ENCODE peak calls at places on chromosomes 6 and 20, in six cellular contexts. N is left ventricle myocardium inferior, A is upper lobe of right lung, Y is aorta, R is astrocyte, F is neuronal stem cell. E is an unnamed sample.

GRCh38 chr20:38604873-38605303 is 3.3 kb downstream of the ARHGAP40 start:
- DNase-seq in N (no peak), A (no peak), Y (no peak), R (peak), F (peak), E (no peak)

GRCh38 chr6:42404494-42404893 is 47.2 kb downstream of the TRERF1 start:
- DNase-seq in N (no peak), A (no peak), Y (no peak), R (peak), F (no peak), E (no peak)

GRCh38 chr6:35778437-35778836 is 2.0 kb downstream of the CLPSL2 start:
- DNase-seq in N (no peak), A (peak), Y (no peak), R (no peak), F (no peak), E (no peak)

GRCh38 chr6:53070808-53071207 is 5.6 kb downstream of the FBXO9 start:
- DNase-seq in N (no peak), A (no peak), Y (no peak), R (no peak), F (no peak), E (no peak)

GRCh38 chr6:156720739-156721714 is 56.2 kb upstream of the ARID1B start:
- DNase-seq in N (no peak), A (peak), Y (no peak), R (no peak), F (no peak), E (peak)

GRCh38 chr20:62511915-62512610 is 36.3 kb upstream of the GATA5 start:
- DNase-seq in N (no peak), A (no peak), Y (peak), R (no peak), F (no peak), E (no peak)

GRCh38 chr6:3001773-3002293 is 2.1 kb downstream of the NQO2 start:
- DNase-seq in N (no peak), A (no peak), Y (no peak), R (peak), F (no peak), E (no peak)

GRCh38 chr20:59783020-59784010 is 150.1 kb downstream of the SYCP2 start:
- DNase-seq in N (peak), A (no peak), Y (no peak), R (peak), F (peak), E (no peak)

GRCh38 chr6:89640804-89641203 is 2.3 kb upstream of the LYRM2 start:
- DNase-seq in N (no peak), A (no peak), Y (no peak), R (peak), F (no peak), E (no peak)

GRCh38 chr6:147103641-147104040 is 100.6 kb upstream of the STXBP5 start:
- DNase-seq in N (no peak), A (no peak), Y (no peak), R (no peak), F (no peak), E (no peak)

GRCh38 chr6:149478631-149479314 is 6.0 kb downstream of the ZC3H12D start:
- DNase-seq in N (no peak), A (no peak), Y (no peak), R (no peak), F (no peak), E (no peak)

GRCh38 chr6:149473080-149474052 is 11.4 kb downstream of the ZC3H12D start:
- DNase-seq in N (no peak), A (no peak), Y (no peak), R (no peak), F (no peak), E (no peak)

GRCh38 chr6:149474108-149474935 is 10.5 kb downstream of the ZC3H12D start:
- DNase-seq in N (no peak), A (no peak), Y (no peak), R (no peak), F (no peak), E (no peak)

GRCh38 chr6:149477544-149477943 is 7.3 kb downstream of the ZC3H12D start:
- DNase-seq in N (no peak), A (no peak), Y (no peak), R (no peak), F (no peak), E (no peak)

GRCh38 chr6:149476789-149477455 is 7.9 kb downstream of the ZC3H12D start:
- DNase-seq in N (no peak), A (no peak), Y (no peak), R (no peak), F (no peak), E (no peak)
- H3K27ac ChIP-seq in N (no peak), A (no peak), Y (no peak), R (no peak), F (no peak), E (no peak)

DNA sequence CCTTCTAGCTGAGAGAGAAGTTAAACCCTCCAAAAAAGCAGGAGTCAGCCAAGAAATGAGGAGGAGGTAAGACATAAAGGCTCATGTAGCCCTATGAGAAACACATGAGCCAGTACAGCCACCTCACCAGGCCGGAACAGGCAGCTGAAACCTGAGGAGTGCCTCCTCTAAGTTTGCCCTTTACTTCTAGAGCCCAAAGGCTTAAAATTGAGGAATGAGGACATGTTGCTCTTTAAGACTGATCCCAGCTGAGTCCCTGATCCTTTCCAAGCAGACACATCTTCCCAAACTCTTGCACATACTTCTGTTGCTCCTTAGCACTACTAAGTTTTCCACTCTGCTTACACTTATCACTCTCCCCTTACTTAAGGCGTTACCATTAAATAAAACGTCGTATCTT is 123.9 kb downstream of the OGFRL1 start:
- DNase-seq in N (no peak), A (no peak), Y (no peak), R (no peak), F (no peak), E (no peak)
- H3K27ac ChIP-seq in N (peak), A (peak), Y (peak), R (peak), F (no peak), E (no peak)

GRCh38 chr6:7247828-7248227 is 65.2 kb downstream of the SSR1 start:
- DNase-seq in N (peak), A (no peak), Y (peak), R (no peak), F (no peak), E (no peak)
- H3K27ac ChIP-seq in N (no peak), A (no peak), Y (no peak), R (no peak), F (no peak), E (no peak)

GRCh38 chr20:34983089-34983820 is 27.6 kb downstream of the MYH7B start:
- DNase-seq in N (no peak), A (no peak), Y (peak), R (no peak), F (no peak), E (no peak)

GRCh38 chr20:34985439-34986310 is 30.0 kb downstream of the MYH7B start:
- DNase-seq in N (peak), A (no peak), Y (peak), R (no peak), F (no peak), E (no peak)

GRCh38 chr20:34986311-34987287 is 30.9 kb downstream of the MYH7B start:
- DNase-seq in N (no peak), A (no peak), Y (peak), R (no peak), F (no peak), E (no peak)

GRCh38 chr20:34983995-34984735 is 28.5 kb downstream of the MYH7B start:
- DNase-seq in N (peak), A (no peak), Y (peak), R (no peak), F (no peak), E (no peak)

DNA sequence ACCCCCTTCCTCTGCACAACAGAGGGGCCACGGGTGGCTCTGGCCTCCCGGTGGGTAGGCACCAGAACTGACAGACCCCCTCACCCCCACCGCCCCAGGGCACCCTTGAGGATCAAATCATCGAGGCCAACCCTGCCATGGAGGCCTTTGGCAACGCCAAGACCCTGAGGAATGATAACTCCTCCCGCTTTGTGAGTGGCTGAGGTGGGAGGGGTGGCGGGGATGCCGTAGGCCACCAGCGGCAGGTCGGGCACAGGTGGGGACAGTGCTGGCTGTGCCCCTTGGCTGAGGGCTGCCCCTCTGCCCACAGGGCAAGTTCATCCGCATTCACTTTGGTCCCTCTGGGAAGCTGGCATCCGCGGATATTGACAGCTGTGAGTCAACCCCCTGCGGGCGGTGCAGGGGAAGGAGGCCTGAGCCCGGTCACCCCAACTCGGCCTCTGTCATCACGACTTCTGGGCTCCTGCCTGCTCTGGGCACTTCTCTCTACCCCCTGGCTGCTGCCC is 29.1 kb downstream of the MYH7B start:
- DNase-seq in N (peak), A (no peak), Y (peak), R (no peak), F (no peak), E (no peak)
- H3K27ac ChIP-seq in N (peak), A (no peak), Y (no peak), R (no peak), F (no peak), E (no peak)

DNA sequence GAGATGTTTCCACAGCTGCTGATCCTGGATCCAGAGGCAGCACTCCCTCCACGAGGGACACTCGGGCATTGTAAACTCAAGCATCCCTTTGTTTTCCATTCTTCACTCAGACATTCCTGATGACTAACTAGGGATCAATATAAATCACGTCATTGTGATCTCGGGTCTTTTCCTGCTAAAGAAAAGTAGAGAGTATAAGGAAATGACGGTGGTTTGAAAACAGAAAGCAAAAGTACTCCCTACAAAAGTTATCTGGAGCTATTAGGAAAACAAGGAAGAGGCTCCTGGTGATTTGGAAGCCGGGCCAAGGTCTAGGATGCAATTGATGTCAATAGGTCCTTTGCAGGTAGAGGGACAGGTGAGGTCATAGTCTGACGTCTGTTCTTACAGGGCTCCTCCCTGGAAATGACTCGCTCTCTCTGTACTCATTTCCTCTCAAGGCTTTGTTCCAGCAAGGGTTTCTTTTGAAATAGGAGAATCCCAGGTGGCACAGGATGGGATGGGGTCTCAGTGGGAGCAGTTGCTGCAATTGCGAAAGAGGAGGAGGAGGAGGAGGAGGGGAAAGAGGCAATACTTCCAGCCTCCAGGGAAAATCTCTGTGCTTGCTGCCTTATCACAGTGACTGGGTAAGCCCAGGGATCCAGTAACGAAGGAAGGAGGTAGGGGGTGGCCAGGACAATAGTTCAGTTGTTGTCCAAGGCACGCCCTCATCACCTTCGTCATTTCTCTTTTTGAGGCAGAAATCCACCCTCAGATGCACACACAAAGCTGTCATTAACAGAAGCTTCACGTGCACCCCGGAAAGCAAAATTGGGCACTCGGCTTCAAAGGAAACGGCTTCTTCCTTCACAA is 222.9 kb downstream of the LY86 start:
- DNase-seq in N (no peak), A (no peak), Y (no peak), R (peak), F (no peak), E (peak)
- H3K27ac ChIP-seq in N (peak), A (peak), Y (no peak), R (peak), F (no peak), E (no peak)

GRCh38 chr6:15303162-15303919 is 57.5 kb downstream of the JARID2 start:
- DNase-seq in N (no peak), A (no peak), Y (no peak), R (no peak), F (no peak), E (no peak)

GRCh38 chr6:15305496-15305895 is 59.6 kb downstream of the JARID2 start:
- DNase-seq in N (no peak), A (no peak), Y (no peak), R (no peak), F (no peak), E (no peak)

GRCh38 chr6:15304337-15305078 is 58.6 kb downstream of the JARID2 start:
- DNase-seq in N (no peak), A (no peak), Y (no peak), R (no peak), F (no peak), E (no peak)

GRCh38 chr6:15305909-15306308 is 60.0 kb downstream of the JARID2 start:
- DNase-seq in N (no peak), A (no peak), Y (no peak), R (no peak), F (no peak), E (no peak)

DNA sequence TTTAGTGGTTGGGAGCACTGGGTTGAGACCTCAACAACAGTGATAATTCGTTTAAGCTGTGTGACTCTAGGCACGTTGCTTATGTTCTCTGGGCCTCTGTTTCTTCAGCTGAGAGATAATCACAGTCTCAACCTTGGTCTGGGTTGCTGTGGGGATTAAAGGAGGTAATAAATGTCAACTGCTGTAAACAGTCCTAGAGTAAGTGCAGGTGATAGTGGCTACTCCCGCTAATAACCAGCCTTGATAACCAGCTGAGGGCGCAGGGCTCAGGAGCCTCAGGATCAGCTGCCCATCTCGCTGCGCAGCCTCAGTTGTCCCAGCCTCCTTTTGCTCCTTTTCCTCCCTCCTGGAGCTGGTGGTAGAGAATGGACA is 58.0 kb downstream of the JARID2 start:
- DNase-seq in N (no peak), A (no peak), Y (no peak), R (no peak), F (no peak), E (no peak)
- H3K27ac ChIP-seq in N (no peak), A (no peak), Y (no peak), R (no peak), F (no peak), E (no peak)

GRCh38 chr6:31715022-31715683 is at the start of gene LY6G6D:
- DNase-seq in N (no peak), A (no peak), Y (no peak), R (no peak), F (no peak), E (no peak)
- H3K27ac ChIP-seq in N (no peak), A (no peak), Y (no peak), R (no peak), F (no peak), E (no peak)

GRCh38 chr6:33620584-33621395 is at the start of gene ITPR3:
- DNase-seq in N (peak), A (peak), Y (peak), R (no peak), F (no peak), E (peak)
- H3K27ac ChIP-seq in N (peak), A (peak), Y (no peak), R (no peak), F (no peak), E (peak)

E was measured in ovary.